ENCODE peak calls at places on chromosomes 3 and 15, in five cellular contexts. W is bronchial epithelial cell, A is fibroblast of pulmonary artery, U is astrocyte of the cerebellum, C is GM06990. Q is an unnamed sample.
A peak's percentile ranks its signal among the peaks of the same experiment; 100 is the strongest.

GRCh38 chr3:190193210-190193609 is 72.5 kb upstream of the P3H2 start:
- DNase-seq in W (no peak), A (no peak), U (no peak), C (no peak), Q (no peak)

GRCh38 chr15:27485265-27485664 is 514.3 kb downstream of the GABRG3 start:
- DNase-seq in W (no peak), A (no peak), U (no peak), C (no peak), Q (no peak)

GRCh38 chr3:161051856-161052255 is 53.3 kb downstream of the B3GALNT1 start:
- DNase-seq in W (no peak), A (no peak), U (no peak), C (no peak), Q (no peak)

GRCh38 chr3:31004025-31004678 is 109.7 kb upstream of the GADL1 start:
- DNase-seq in W (peak; percentile 51), A (peak; percentile 95), U (peak; percentile 74), C (no peak), Q (peak; percentile 88)

GRCh38 chr15:98174286-98174685 is 213.8 kb downstream of the ARRDC4 start:
- DNase-seq in W (peak; percentile 26), A (no peak), U (no peak), C (no peak), Q (no peak)

GRCh38 chr3:55169608-55170010 is 241.8 kb upstream of the LRTM1 start:
- DNase-seq in W (no peak), A (peak; percentile 95), U (peak; percentile 99), C (no peak), Q (peak; percentile 100)

GRCh38 chr15:90879730-90880366 is 4.5 kb upstream of the FES start:
- DNase-seq in W (no peak), A (no peak), U (no peak), C (no peak), Q (no peak)

GRCh38 chr3:195260286-195260905 is 10.6 kb downstream of the XXYLT1 start:
- DNase-seq in W (no peak), A (no peak), U (no peak), C (no peak), Q (no peak)

GRCh38 chr3:7876741-7877297 is 624.8 kb upstream of the LMCD1 start:
- DNase-seq in W (peak; percentile 77), A (peak; percentile 13), U (no peak), C (no peak), Q (no peak)

GRCh38 chr15:101143321-101143720 is 108.5 kb downstream of the CHSY1 start:
- DNase-seq in W (peak; percentile 28), A (no peak), U (no peak), C (no peak), Q (no peak)

GRCh38 chr3:39911465-39912309 is 102.3 kb downstream of the MYRIP start:
- DNase-seq in W (peak; percentile 33), A (peak; percentile 56), U (peak; percentile 90), C (no peak), Q (peak; percentile 7)

GRCh38 chr3:184712248-184712559 is 340 bp upstream of the MAGEF1 start:
- DNase-seq in W (no peak), A (no peak), U (no peak), C (no peak), Q (no peak)

GRCh38 chr3:160982497-160982896 is 122.7 kb downstream of the B3GALNT1 start:
- DNase-seq in W (no peak), A (no peak), U (no peak), C (peak; percentile 8), Q (no peak)

GRCh38 chr15:58235961-58236360 is 97.8 kb downstream of the AQP9 start:
- DNase-seq in W (peak; percentile 74), A (no peak), U (no peak), C (no peak), Q (no peak)

GRCh38 chr3:50525987-50526386 is 22.6 kb upstream of the CACNA2D2 start:
- DNase-seq in W (peak; percentile 59), A (peak; percentile 52), U (peak; percentile 6), C (no peak), Q (no peak)

GRCh38 chr3:72538070-72538745 is 310.0 kb downstream of the SHQ1 start:
- DNase-seq in W (peak; percentile 87), A (no peak), U (no peak), C (peak; percentile 24), Q (no peak)

GRCh38 chr3:71305246-71306206 is 278.0 kb downstream of the FOXP1 start:
- DNase-seq in W (peak; percentile 34), A (peak; percentile 32), U (peak; percentile 11), C (no peak), Q (no peak)

GRCh38 chr3:137105277-137105977 is 147.6 kb downstream of the IL20RB start:
- DNase-seq in W (peak; percentile 55), A (peak; percentile 77), U (peak; percentile 59), C (peak; percentile 16), Q (peak; percentile 27)

GRCh38 chr3:78734048-78734637 is 1033.7 kb downstream of the ROBO1 start:
- DNase-seq in W (peak; percentile 28), A (peak; percentile 34), U (peak; percentile 72), C (no peak), Q (no peak)

GRCh38 chr3:190048831-190049541 is 71.7 kb downstream of the P3H2 start:
- DNase-seq in W (peak; percentile 74), A (peak; percentile 71), U (peak; percentile 62), C (no peak), Q (no peak)

GRCh38 chr15:52295421-52295991 is at the start of gene MYO5C:
- DNase-seq in W (peak; percentile 50), A (peak; percentile 11), U (no peak), C (no peak), Q (no peak)

GRCh38 chr3:59480486-59480995 is 430.7 kb upstream of the CFAP20DC start:
- DNase-seq in W (peak; percentile 75), A (peak; percentile 26), U (peak; percentile 34), C (peak; percentile 49), Q (peak; percentile 23)

GRCh38 chr15:63466378-63467192 is 37.8 kb upstream of the USP3 start:
- DNase-seq in W (peak; percentile 75), A (peak; percentile 79), U (no peak), C (peak; percentile 63), Q (no peak)

GRCh38 chr15:39344662-39345141 is 236.2 kb upstream of the THBS1 start:
- DNase-seq in W (peak; percentile 32), A (peak; percentile 6), U (no peak), C (no peak), Q (no peak)

GRCh38 chr15:79206940-79207339 is 75.6 kb upstream of the ANKRD34C start:
- DNase-seq in W (no peak), A (no peak), U (no peak), C (no peak), Q (no peak)

GRCh38 chr15:79208179-79208578 is 74.3 kb upstream of the ANKRD34C start:
- DNase-seq in W (no peak), A (no peak), U (no peak), C (no peak), Q (no peak)

GRCh38 chr15:79209116-79209515 is 73.4 kb upstream of the ANKRD34C start:
- DNase-seq in W (no peak), A (no peak), U (no peak), C (no peak), Q (no peak)

GRCh38 chr15:79212589-79213139 is 69.9 kb upstream of the ANKRD34C start:
- DNase-seq in W (no peak), A (no peak), U (no peak), C (no peak), Q (no peak)

GRCh38 chr15:79209690-79210089 is 72.8 kb upstream of the ANKRD34C start:
- DNase-seq in W (no peak), A (no peak), U (no peak), C (no peak), Q (no peak)
- TF ChIP-seq CTCF in W (no peak), A (peak; percentile 1), U (peak; percentile 7), C (peak; percentile 20), Q (no peak)

GRCh38 chr15:80835338-80835737 is 56.2 kb downstream of the CEMIP start:
- DNase-seq in W (no peak), A (no peak), U (no peak), C (no peak), Q (no peak)
- TF ChIP-seq CTCF in W (no peak), A (no peak), U (no peak), C (no peak), Q (peak; percentile 25)

GRCh38 chr3:19792388-19792787 is 141.6 kb downstream of the EFHB start:
- DNase-seq in W (no peak), A (no peak), U (no peak), C (no peak), Q (no peak)
- TF ChIP-seq CTCF in W (no peak), A (no peak), U (no peak), C (no peak), Q (no peak)

DNA sequence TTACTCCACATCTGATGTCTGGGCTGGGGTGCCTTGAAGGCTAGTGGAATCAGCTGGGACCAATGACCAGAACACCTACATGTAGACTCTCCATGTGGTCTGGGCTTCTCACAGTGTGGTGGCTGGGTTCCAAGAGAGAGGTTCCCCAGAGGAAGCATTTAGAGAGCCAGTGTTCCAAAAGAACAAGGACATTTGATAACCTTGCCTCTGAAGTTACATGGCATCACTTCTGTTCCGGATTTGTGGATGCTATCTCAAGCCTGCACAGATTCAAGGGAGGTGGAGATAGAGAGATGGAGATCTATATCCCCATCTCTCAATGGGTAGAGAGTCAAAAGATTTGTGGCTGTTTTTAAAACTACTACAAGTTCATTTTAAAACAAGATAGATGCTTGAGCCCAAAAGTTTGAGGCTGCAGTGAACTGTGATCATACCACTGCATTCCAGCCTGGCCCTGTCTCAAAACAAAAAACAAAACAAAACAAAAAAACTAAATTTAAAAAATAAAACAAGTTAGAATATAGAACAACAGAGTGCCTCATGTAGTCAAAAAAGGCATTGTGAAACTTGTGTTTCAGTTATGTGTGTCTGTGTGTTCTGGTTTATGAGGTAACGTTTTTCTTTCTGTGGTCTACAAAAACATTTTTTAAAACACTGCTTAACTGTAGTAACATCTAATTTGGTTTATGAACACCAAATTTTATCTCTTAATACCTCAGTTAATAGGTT is 44.8 kb downstream of the PDE8A start:
- DNase-seq in W (no peak), A (no peak), U (no peak), C (no peak), Q (no peak)
- TF ChIP-seq CTCF in W (no peak), A (no peak), U (no peak), C (no peak), Q (no peak)

GRCh38 chr15:81165565-81165964 is 31.1 kb upstream of the IL16 start:
- DNase-seq in W (peak; percentile 9), A (no peak), U (no peak), C (no peak), Q (no peak)
- TF ChIP-seq CTCF in W (no peak), A (no peak), U (no peak), C (no peak), Q (no peak)

GRCh38 chr3:37836589-37836988 is 25.1 kb upstream of the CTDSPL start:
- DNase-seq in W (no peak), A (no peak), U (no peak), C (no peak), Q (no peak)

GRCh38 chr3:37833790-37834189 is 27.9 kb upstream of the CTDSPL start:
- DNase-seq in W (no peak), A (no peak), U (no peak), C (no peak), Q (no peak)
- TF ChIP-seq CTCF in W (peak; percentile 41), A (peak; percentile 6), U (no peak), C (peak; percentile 45), Q (peak; percentile 7)

DNA sequence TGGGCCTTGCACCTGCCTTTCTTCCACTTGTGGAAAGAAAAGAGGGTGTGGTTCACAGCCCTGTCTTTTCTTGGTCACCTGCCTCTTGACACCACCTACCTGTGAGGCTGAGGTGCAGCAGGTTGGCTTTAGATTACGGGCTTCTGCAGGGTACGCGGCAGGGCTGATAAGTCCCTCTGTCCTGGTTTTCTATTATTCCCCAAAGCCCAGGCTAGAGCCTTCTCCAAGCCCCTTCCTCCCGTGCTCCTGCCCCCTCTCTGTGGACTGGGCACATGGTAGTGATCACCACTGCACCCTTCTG is 44.8 kb upstream of the HACD2 start:
- DNase-seq in W (no peak), A (no peak), U (no peak), C (no peak), Q (no peak)
- TF ChIP-seq CTCF in W (peak; percentile 13), A (no peak), U (no peak), C (no peak), Q (no peak)